ENCODE peak calls at places on chromosomes 2 and 18, in four cellular contexts. H is tibial nerve, O is Peyer's patch, F is vagina. V is an unnamed sample.

GRCh38 chr2:92073815-92074548 is 2797.2 kb upstream of the TEKT4 start:
- DNase-seq in H (no peak), O (no peak), F (peak), V (no peak)

GRCh38 chr2:86704482-86704971 is 15.6 kb upstream of the RMND5A start:
- DNase-seq in H (no peak), O (no peak), F (no peak), V (no peak)

GRCh38 chr2:151083864-151084263 is 177.8 kb downstream of the RBM43 start:
- DNase-seq in H (no peak), O (no peak), F (no peak), V (no peak)

GRCh38 chr2:240322231-240322955 is 113.1 kb upstream of the GPC1 start:
- DNase-seq in H (no peak), O (no peak), F (no peak), V (no peak)

GRCh38 chr18:55202232-55202917 is 243.1 kb upstream of the CCDC68 start:
- DNase-seq in H (no peak), O (no peak), F (no peak), V (no peak)

GRCh38 chr2:88831792-88832248 is 140.3 kb downstream of the RPIA start:
- DNase-seq in H (peak), O (peak), F (no peak), V (peak)

GRCh38 chr2:234826676-234827075 is 125.1 kb upstream of the SH3BP4 start:
- DNase-seq in H (no peak), O (no peak), F (no peak), V (no peak)

GRCh38 chr2:218471070-218471469 is 52.1 kb downstream of the VIL1 start:
- DNase-seq in H (no peak), O (no peak), F (no peak), V (no peak)

GRCh38 chr2:166335284-166335683 is 40.5 kb downstream of the SCN9A start:
- DNase-seq in H (no peak), O (no peak), F (no peak), V (no peak)

GRCh38 chr2:62266433-62267038 is 70.6 kb downstream of the B3GNT2 start:
- DNase-seq in H (no peak), O (no peak), F (no peak), V (no peak)

GRCh38 chr2:137185378-137186078 is 420.2 kb downstream of the THSD7B start:
- DNase-seq in H (no peak), O (no peak), F (no peak), V (no peak)

GRCh38 chr2:64018715-64019082 is 529 bp downstream of the VPS54 start:
- DNase-seq in H (peak), O (peak), F (no peak), V (peak)

GRCh38 chr2:24352664-24353063 is 7.7 kb downstream of the ITSN2 start:
- DNase-seq in H (no peak), O (no peak), F (no peak), V (no peak)

GRCh38 chr2:229387815-229388214 is 116.7 kb upstream of the PID1 start:
- DNase-seq in H (no peak), O (no peak), F (no peak), V (no peak)

GRCh38 chr2:17476820-17477219 is 41.4 kb downstream of the RAD51AP2 start:
- DNase-seq in H (no peak), O (no peak), F (no peak), V (no peak)

GRCh38 chr18:23725351-23725750 is 36.1 kb downstream of the LAMA3 start:
- DNase-seq in H (no peak), O (no peak), F (no peak), V (no peak)

GRCh38 chr2:10067881-10068280 is 12.3 kb downstream of the CYS1 start:
- DNase-seq in H (no peak), O (no peak), F (no peak), V (no peak)

GRCh38 chr18:7822435-7823425 is 255.6 kb downstream of the PTPRM start:
- DNase-seq in H (no peak), O (no peak), F (no peak), V (no peak)

GRCh38 chr2:133072837-133073694 is 403.1 kb upstream of the LYPD1 start:
- DNase-seq in H (no peak), O (no peak), F (no peak), V (no peak)

GRCh38 chr2:191115391-191115790 is 35.4 kb downstream of the STAT4 start:
- DNase-seq in H (no peak), O (no peak), F (no peak), V (no peak)

GRCh38 chr2:176665086-176665485 is 395.8 kb downstream of the MTX2 start:
- DNase-seq in H (no peak), O (no peak), F (no peak), V (no peak)

GRCh38 chr2:176664478-176664877 is 395.2 kb downstream of the MTX2 start:
- DNase-seq in H (no peak), O (no peak), F (no peak), V (no peak)

GRCh38 chr2:176668879-176669395 is 399.7 kb downstream of the MTX2 start:
- DNase-seq in H (no peak), O (no peak), F (no peak), V (no peak)

GRCh38 chr2:176669398-176670174 is 400.3 kb downstream of the MTX2 start:
- DNase-seq in H (no peak), O (no peak), F (no peak), V (peak)
- H3K27ac ChIP-seq in H (no peak), O (no peak), F (peak), V (peak)

GRCh38 chr2:29229640-29230039 is 114.4 kb downstream of the CLIP4 start:
- DNase-seq in H (no peak), O (no peak), F (no peak), V (no peak)
- H3K4me3 ChIP-seq in H (no peak), O (no peak), F (no peak), V (no peak)

GRCh38 chr18:67731853-67732252 is 215.3 kb upstream of the DSEL start:
- DNase-seq in H (no peak), O (no peak), F (no peak), V (no peak)
- H3K27ac ChIP-seq in H (no peak), O (no peak), F (no peak), V (no peak)

GRCh38 chr2:7795358-7796199 is 878.4 kb downstream of the RNF144A start:
- DNase-seq in H (no peak), O (no peak), F (no peak), V (peak)
- H3K4me3 ChIP-seq in H (no peak), O (no peak), F (no peak), V (no peak)

DNA sequence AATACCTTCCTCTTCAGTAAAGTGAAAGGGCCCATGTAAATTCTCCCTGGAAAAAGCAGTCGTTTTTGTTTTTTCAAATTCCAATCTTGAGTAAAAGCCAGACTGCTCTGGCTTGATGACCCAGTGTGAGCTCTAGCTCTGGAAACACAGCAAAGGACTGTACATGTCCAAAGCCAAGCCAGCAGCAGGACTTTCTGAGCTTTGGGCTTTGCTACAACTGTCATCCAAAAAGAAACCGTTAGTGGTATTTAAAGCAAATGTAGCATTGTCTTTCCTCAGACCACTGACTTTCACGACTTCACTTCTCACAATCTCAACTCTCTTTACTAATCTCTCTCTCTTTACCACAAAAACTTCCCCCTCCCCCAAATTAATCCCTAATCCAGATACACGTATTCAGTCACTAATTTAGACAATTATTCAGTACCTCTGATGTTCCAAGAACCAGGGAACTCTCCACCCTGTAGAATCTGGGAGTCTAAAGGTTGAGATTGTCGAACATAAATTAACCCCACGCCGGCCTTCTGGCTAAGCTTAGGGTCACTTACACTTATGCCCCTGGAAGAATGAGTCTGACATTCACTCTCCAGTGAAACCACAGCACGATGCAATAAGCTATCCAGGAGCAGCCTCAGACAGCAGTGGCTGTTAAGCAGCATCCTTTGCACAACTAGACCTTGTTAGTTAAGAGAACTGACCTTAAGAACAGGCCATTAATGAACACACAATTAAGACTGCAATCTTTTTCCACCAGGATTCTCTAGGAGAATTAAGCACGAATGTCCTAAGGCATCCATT is 25.2 kb downstream of the SH3YL1 start:
- DNase-seq in H (no peak), O (no peak), F (no peak), V (no peak)
- H3K27ac ChIP-seq in H (no peak), O (no peak), F (no peak), V (no peak)

DNA sequence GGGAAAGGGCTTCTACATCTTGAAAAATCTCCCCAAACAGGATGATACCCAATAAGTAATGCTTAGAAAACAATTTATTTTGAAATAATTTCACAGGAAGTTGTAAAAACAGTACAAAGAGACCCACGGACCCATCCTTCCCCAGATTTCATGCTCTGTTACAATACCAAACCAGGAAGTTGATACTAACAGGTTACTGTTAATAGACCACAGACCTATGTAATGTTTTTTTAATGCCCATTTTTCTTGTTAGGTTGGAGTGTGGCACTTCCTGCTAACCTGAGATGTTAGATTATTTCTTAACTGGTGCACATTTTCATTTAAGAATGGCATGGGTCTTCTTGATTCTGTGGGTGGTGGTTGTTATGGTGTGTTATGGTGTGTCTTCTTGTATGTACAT is 21.4 kb upstream of the MGAT5 start:
- DNase-seq in H (no peak), O (no peak), F (no peak), V (no peak)
- H3K4me3 ChIP-seq in H (no peak), O (no peak), F (no peak), V (no peak)

GRCh38 chr2:197107291-197108269 is 181.1 kb upstream of the PGAP1 start:
- DNase-seq in H (peak), O (no peak), F (no peak), V (no peak)

GRCh38 chr2:197103363-197103762 is 176.9 kb upstream of the PGAP1 start:
- DNase-seq in H (no peak), O (no peak), F (no peak), V (no peak)

GRCh38 chr2:197113221-197113831 is 186.8 kb upstream of the PGAP1 start:
- DNase-seq in H (no peak), O (no peak), F (no peak), V (peak)

GRCh38 chr2:197109326-197109725 is 182.8 kb upstream of the PGAP1 start:
- DNase-seq in H (no peak), O (no peak), F (no peak), V (no peak)

GRCh38 chr2:197108758-197109157 is 182.3 kb upstream of the PGAP1 start:
- DNase-seq in H (peak), O (no peak), F (no peak), V (no peak)
- H3K27ac ChIP-seq in H (peak), O (no peak), F (peak), V (no peak)

GRCh38 chr2:60516383-60516811 is 37.1 kb downstream of the BCL11A start:
- DNase-seq in H (no peak), O (no peak), F (peak), V (no peak)

GRCh38 chr2:60517441-60517840 is 36.0 kb downstream of the BCL11A start:
- DNase-seq in H (no peak), O (no peak), F (no peak), V (no peak)

GRCh38 chr2:60516826-60517225 is 36.6 kb downstream of the BCL11A start:
- DNase-seq in H (no peak), O (no peak), F (no peak), V (no peak)

GRCh38 chr2:60514886-60515407 is 38.5 kb downstream of the BCL11A start:
- DNase-seq in H (no peak), O (no peak), F (peak), V (no peak)

GRCh38 chr2:60515751-60516226 is 37.7 kb downstream of the BCL11A start:
- DNase-seq in H (no peak), O (peak), F (peak), V (peak)
- H3K4me3 ChIP-seq in H (no peak), O (no peak), F (no peak), V (no peak)

GRCh38 chr2:37583867-37584266 is 87.6 kb downstream of the CDC42EP3 start:
- DNase-seq in H (no peak), O (no peak), F (no peak), V (no peak)
- H3K27ac ChIP-seq in H (no peak), O (peak), F (peak), V (no peak)